ENCODE peak calls at places on chromosomes 16 and 17, in seven cellular contexts. C is SJCRH30, F is heart right ventricle, B is fibroblast of the aortic adventitia, Y is ovary, G is mesothelial cell of epicardium, H is nephron progenitor cell. I is an unnamed sample.

GRCh38 chr16:89581861-89582563 is 6.5 kb downstream of the CPNE7 start:
- DNase-seq in C (no peak), F (no peak), B (peak; percentile 75), Y (no peak), G (no peak), H (no peak), I (no peak)

GRCh38 chr17:8150194-8151119 is 1.7 kb downstream of the PER1 start:
- DNase-seq in C (peak; percentile 86), F (peak; percentile 21), B (no peak), Y (peak; percentile 48), G (no peak), H (no peak), I (no peak)

GRCh38 chr16:15518412-15519351 is 84.3 kb downstream of the BMERB1 start:
- DNase-seq in C (peak; percentile 96), F (peak; percentile 28), B (peak; percentile 99), Y (peak; percentile 71), G (no peak), H (no peak), I (no peak)

GRCh38 chr16:72013389-72013788 is 4.8 kb downstream of the DHODH start:
- DNase-seq in C (no peak), F (no peak), B (peak; percentile 19), Y (peak; percentile 37), G (no peak), H (no peak), I (no peak)

GRCh38 chr17:8001976-8002645 is at the start of gene GUCY2D:
- DNase-seq in C (no peak), F (no peak), B (no peak), Y (no peak), G (no peak), H (no peak), I (no peak)

GRCh38 chr16:9119795-9120194 is 28.4 kb downstream of the HAPSTR1 start:
- DNase-seq in C (no peak), F (no peak), B (peak; percentile 98), Y (no peak), G (no peak), H (no peak), I (no peak)

GRCh38 chr17:49996121-49996494 is 1.1 kb upstream of the DLX3 start:
- DNase-seq in C (no peak), F (no peak), B (no peak), Y (no peak), G (no peak), H (no peak), I (no peak)

GRCh38 chr16:23374721-23375120 is 72.6 kb downstream of the SCNN1B start:
- DNase-seq in C (no peak), F (no peak), B (no peak), Y (no peak), G (no peak), H (no peak), I (no peak)

GRCh38 chr17:82269882-82270500 is 3.5 kb downstream of the CSNK1D start:
- DNase-seq in C (no peak), F (no peak), B (no peak), Y (no peak), G (no peak), H (no peak), I (no peak)

GRCh38 chr16:49596699-49597291 is 223.2 kb downstream of the C16orf78 start:
- DNase-seq in C (peak; percentile 98), F (no peak), B (peak; percentile 35), Y (peak; percentile 16), G (peak; percentile 36), H (no peak), I (no peak)

GRCh38 chr17:28326114-28326513 is 7.1 kb downstream of the TMEM97 start:
- DNase-seq in C (no peak), F (no peak), B (no peak), Y (no peak), G (peak; percentile 25), H (no peak), I (no peak)

GRCh38 chr17:58671969-58672368 is 19.9 kb downstream of the TEX14 start:
- DNase-seq in C (peak; percentile 40), F (no peak), B (no peak), Y (no peak), G (no peak), H (no peak), I (no peak)

GRCh38 chr17:19508327-19508867 is 25.3 kb upstream of the SLC47A1 start:
- DNase-seq in C (no peak), F (peak; percentile 39), B (no peak), Y (peak; percentile 56), G (no peak), H (peak; percentile 54), I (no peak)